ENCODE peak calls at places on chromosome 19, in four cellular contexts. P is testis, W is AML-193, Z is A172. N is an unnamed sample.

GRCh38 chr19:4910594-4911273 is 1.4 kb downstream of the UHRF1 start:
- DNase-seq in P (no peak), W (peak), Z (peak), N (no peak)

GRCh38 chr19:5624154-5624663 is 1.3 kb downstream of the SAFB start:
- DNase-seq in P (peak), W (no peak), Z (no peak), N (no peak)

GRCh38 chr19:52217576-52217975 is 27.7 kb downstream of the PPP2R1A start:
- DNase-seq in P (no peak), W (no peak), Z (no peak), N (no peak)

GRCh38 chr19:15292847-15293582 is 39.3 kb downstream of the BRD4 start:
- DNase-seq in P (no peak), W (no peak), Z (no peak), N (no peak)

GRCh38 chr19:44803442-44804428 is 5.2 kb upstream of the BCAM start:
- DNase-seq in P (no peak), W (no peak), Z (no peak), N (no peak)

GRCh38 chr19:12777217-12778019 is 2.1 kb upstream of the HOOK2 start:
- DNase-seq in P (peak), W (peak), Z (peak), N (peak)

GRCh38 chr19:34480491-34480890 is 1.1 kb upstream of the WTIP start:
- DNase-seq in P (no peak), W (no peak), Z (no peak), N (no peak)

GRCh38 chr19:54335164-54335563 is 3.8 kb downstream of the LILRA4 start:
- DNase-seq in P (no peak), W (no peak), Z (no peak), N (no peak)

GRCh38 chr19:18450934-18451836 is 13.3 kb upstream of the ISYNA1 start:
- DNase-seq in P (peak), W (peak), Z (peak), N (peak)

GRCh38 chr19:19626516-19627441 is 1.2 kb downstream of the LPAR2 start:
- DNase-seq in P (no peak), W (no peak), Z (no peak), N (no peak)

GRCh38 chr19:35533822-35534521 is 716 bp downstream of the GAPDHS start:
- DNase-seq in P (peak), W (no peak), Z (no peak), N (peak)

GRCh38 chr19:48968813-48969218 is 3.7 kb downstream of the FTL start:
- DNase-seq in P (no peak), W (no peak), Z (no peak), N (no peak)

GRCh38 chr19:10222201-10222890 is 8.8 kb downstream of the S1PR2 start:
- DNase-seq in P (no peak), W (no peak), Z (no peak), N (no peak)

GRCh38 chr19:48551437-48552302 is at the start of gene SULT2B1:
- DNase-seq in P (no peak), W (no peak), Z (no peak), N (no peak)

GRCh38 chr19:35545855-35546381 is 492 bp downstream of the TMEM147 start:
- DNase-seq in P (peak), W (no peak), Z (peak), N (peak)

GRCh38 chr19:51086153-51086850 is 3.6 kb upstream of the KLK14 start:
- DNase-seq in P (no peak), W (no peak), Z (no peak), N (no peak)

GRCh38 chr19:8342316-8342683 is 762 bp downstream of the KANK3 start:
- DNase-seq in P (no peak), W (no peak), Z (no peak), N (no peak)

GRCh38 chr19:18637644-18638630 is 1.1 kb downstream of the KLHL26 start:
- DNase-seq in P (no peak), W (no peak), Z (no peak), N (no peak)

GRCh38 chr19:3818479-3818878 is 32.3 kb upstream of the MATK start:
- DNase-seq in P (no peak), W (no peak), Z (peak), N (no peak)

GRCh38 chr19:49710372-49710951 is 19.5 kb downstream of the CPT1C start:
- DNase-seq in P (no peak), W (no peak), Z (peak), N (no peak)

GRCh38 chr19:32570081-32570785 is 10.8 kb upstream of the PDCD5 start:
- DNase-seq in P (peak), W (peak), Z (peak), N (peak)

GRCh38 chr19:31335716-31336115 is 13.5 kb downstream of the TSHZ3 start:
- DNase-seq in P (no peak), W (no peak), Z (no peak), N (no peak)

N was measured in psoas muscle.